ENCODE peak calls at places on chromosomes 11 and 22, in four cellular contexts. One of them, this sample, is unnamed.

GRCh38 chr11:2100361-2101170 is 38.6 kb downstream of the IGF2 start:
- DNase-seq in hypothalamus: no peak
- DNase-seq in activated effector memory CD4-positive, alpha-beta T cell treated with anti-CD3 and anti-CD28 coated beads, Interleukin-2, amount 50 U/mL, for 16 hours: peak
- DNase-seq in EH: no peak
- DNase-seq in this sample: no peak

GRCh38 chr11:1297576-1298473 is 11.6 kb downstream of the TOLLIP start:
- DNase-seq in hypothalamus: no peak
- DNase-seq in activated effector memory CD4-positive, alpha-beta T cell treated with anti-CD3 and anti-CD28 coated beads, Interleukin-2, amount 50 U/mL, for 16 hours: peak
- DNase-seq in EH: no peak
- DNase-seq in this sample: no peak

GRCh38 chr11:2860636-2861035 is 24.9 kb downstream of the CDKN1C start:
- DNase-seq in hypothalamus: no peak
- DNase-seq in activated effector memory CD4-positive, alpha-beta T cell treated with anti-CD3 and anti-CD28 coated beads, Interleukin-2, amount 50 U/mL, for 16 hours: no peak
- DNase-seq in EH: peak
- DNase-seq in this sample: no peak

GRCh38 chr22:44600386-44600785 is 101.6 kb upstream of the PRR5 start:
- DNase-seq in hypothalamus: no peak
- DNase-seq in activated effector memory CD4-positive, alpha-beta T cell treated with anti-CD3 and anti-CD28 coated beads, Interleukin-2, amount 50 U/mL, for 16 hours: no peak
- DNase-seq in EH: no peak
- DNase-seq in this sample: no peak

GRCh38 chr11:87778341-87778740 is 396.9 kb downstream of the RAB38 start:
- DNase-seq in hypothalamus: no peak
- DNase-seq in activated effector memory CD4-positive, alpha-beta T cell treated with anti-CD3 and anti-CD28 coated beads, Interleukin-2, amount 50 U/mL, for 16 hours: no peak
- DNase-seq in EH: no peak
- DNase-seq in this sample: no peak

GRCh38 chr22:45316796-45317526 is 7.2 kb downstream of the FAM118A start:
- DNase-seq in hypothalamus: no peak
- DNase-seq in activated effector memory CD4-positive, alpha-beta T cell treated with anti-CD3 and anti-CD28 coated beads, Interleukin-2, amount 50 U/mL, for 16 hours: no peak
- DNase-seq in EH: no peak
- DNase-seq in this sample: no peak

GRCh38 chr22:24156146-24156914 is 25.0 kb upstream of the SUSD2 start:
- DNase-seq in hypothalamus: no peak
- DNase-seq in activated effector memory CD4-positive, alpha-beta T cell treated with anti-CD3 and anti-CD28 coated beads, Interleukin-2, amount 50 U/mL, for 16 hours: peak
- DNase-seq in EH: peak
- DNase-seq in this sample: no peak

GRCh38 chr22:38485783-38486182 is 17.9 kb downstream of the KDELR3 start:
- DNase-seq in hypothalamus: no peak
- DNase-seq in activated effector memory CD4-positive, alpha-beta T cell treated with anti-CD3 and anti-CD28 coated beads, Interleukin-2, amount 50 U/mL, for 16 hours: no peak
- DNase-seq in EH: no peak
- DNase-seq in this sample: no peak

GRCh38 chr11:117600976-117601708 is 195.9 kb downstream of the DSCAML1 start:
- DNase-seq in hypothalamus: peak
- DNase-seq in activated effector memory CD4-positive, alpha-beta T cell treated with anti-CD3 and anti-CD28 coated beads, Interleukin-2, amount 50 U/mL, for 16 hours: no peak
- DNase-seq in EH: no peak
- DNase-seq in this sample: peak

GRCh38 chr11:67615455-67616430 is 9.0 kb downstream of the NDUFV1 start:
- DNase-seq in hypothalamus: no peak
- DNase-seq in activated effector memory CD4-positive, alpha-beta T cell treated with anti-CD3 and anti-CD28 coated beads, Interleukin-2, amount 50 U/mL, for 16 hours: peak
- DNase-seq in EH: peak
- DNase-seq in this sample: no peak

GRCh38 chr11:101482556-101483124 is 101.2 kb downstream of the TRPC6 start:
- DNase-seq in hypothalamus: no peak
- DNase-seq in activated effector memory CD4-positive, alpha-beta T cell treated with anti-CD3 and anti-CD28 coated beads, Interleukin-2, amount 50 U/mL, for 16 hours: no peak
- DNase-seq in EH: peak
- DNase-seq in this sample: no peak

GRCh38 chr22:31124811-31125465 is 2.2 kb downstream of the INPP5J start:
- DNase-seq in hypothalamus: no peak
- DNase-seq in activated effector memory CD4-positive, alpha-beta T cell treated with anti-CD3 and anti-CD28 coated beads, Interleukin-2, amount 50 U/mL, for 16 hours: no peak
- DNase-seq in EH: no peak
- DNase-seq in this sample: no peak

GRCh38 chr11:3102641-3102921 is 45.4 kb upstream of the CARS1 start:
- DNase-seq in hypothalamus: no peak
- DNase-seq in activated effector memory CD4-positive, alpha-beta T cell treated with anti-CD3 and anti-CD28 coated beads, Interleukin-2, amount 50 U/mL, for 16 hours: no peak
- DNase-seq in EH: no peak
- DNase-seq in this sample: no peak

GRCh38 chr11:13220148-13220547 is 57.4 kb upstream of the BMAL1 start:
- DNase-seq in hypothalamus: no peak
- DNase-seq in activated effector memory CD4-positive, alpha-beta T cell treated with anti-CD3 and anti-CD28 coated beads, Interleukin-2, amount 50 U/mL, for 16 hours: no peak
- DNase-seq in EH: no peak
- DNase-seq in this sample: no peak

GRCh38 chr11:81644239-81644840 is 1089.3 kb downstream of the FAM181B start:
- DNase-seq in hypothalamus: no peak
- DNase-seq in activated effector memory CD4-positive, alpha-beta T cell treated with anti-CD3 and anti-CD28 coated beads, Interleukin-2, amount 50 U/mL, for 16 hours: no peak
- DNase-seq in EH: peak
- DNase-seq in this sample: no peak

GRCh38 chr11:65719887-65720236 is 736 bp downstream of the RNASEH2C start:
- DNase-seq in hypothalamus: no peak
- DNase-seq in activated effector memory CD4-positive, alpha-beta T cell treated with anti-CD3 and anti-CD28 coated beads, Interleukin-2, amount 50 U/mL, for 16 hours: peak
- DNase-seq in EH: peak
- DNase-seq in this sample: no peak

GRCh38 chr11:413120-414081 is 1.4 kb downstream of the SIGIRR start:
- DNase-seq in hypothalamus: no peak
- DNase-seq in activated effector memory CD4-positive, alpha-beta T cell treated with anti-CD3 and anti-CD28 coated beads, Interleukin-2, amount 50 U/mL, for 16 hours: no peak
- DNase-seq in EH: peak
- DNase-seq in this sample: no peak

GRCh38 chr11:60993611-60994010 is 22.1 kb downstream of the CD6 start:
- DNase-seq in hypothalamus: no peak
- DNase-seq in activated effector memory CD4-positive, alpha-beta T cell treated with anti-CD3 and anti-CD28 coated beads, Interleukin-2, amount 50 U/mL, for 16 hours: no peak
- DNase-seq in EH: no peak
- DNase-seq in this sample: no peak

GRCh38 chr11:123543796-123544195 is 110.6 kb downstream of the SCN3B start:
- DNase-seq in hypothalamus: no peak
- DNase-seq in activated effector memory CD4-positive, alpha-beta T cell treated with anti-CD3 and anti-CD28 coated beads, Interleukin-2, amount 50 U/mL, for 16 hours: no peak
- DNase-seq in EH: peak
- DNase-seq in this sample: no peak